ENCODE peak calls at places on chromosomes 6 and 20, in four cellular contexts. One of them, this sample, is unnamed.

GRCh38 chr6:40425192-40425919 is 161.8 kb downstream of the LRFN2 start:
- DNase-seq in activated naive CD8-positive, alpha-beta T cell treated with anti-CD3 and anti-CD28 coated beads, Interleukin-2, amount 50 U/mL, for 24 hours: no peak
- DNase-seq in sciatic nerve: no peak
- DNase-seq in NCI-H69: peak; percentile 97
- DNase-seq in this sample: no peak

GRCh38 chr6:158608221-158608620 is 36.3 kb downstream of the DYNLT1 start:
- DNase-seq in NCI-H69: no peak
- DNase-seq in activated naive CD8-positive, alpha-beta T cell treated with anti-CD3 and anti-CD28 coated beads, Interleukin-2, amount 50 U/mL, for 24 hours: no peak
- DNase-seq in sciatic nerve: peak; percentile 49
- DNase-seq in this sample: no peak

GRCh38 chr20:17917832-17918618 is 50.6 kb downstream of the SNX5 start:
- DNase-seq in NCI-H69: no peak
- DNase-seq in sciatic nerve: no peak
- DNase-seq in activated naive CD8-positive, alpha-beta T cell treated with anti-CD3 and anti-CD28 coated beads, Interleukin-2, amount 50 U/mL, for 24 hours: no peak
- DNase-seq in this sample: no peak

GRCh38 chr6:158408552-158409130 is 96.4 kb downstream of the TULP4 start:
- DNase-seq in activated naive CD8-positive, alpha-beta T cell treated with anti-CD3 and anti-CD28 coated beads, Interleukin-2, amount 50 U/mL, for 24 hours: no peak
- DNase-seq in NCI-H69: peak; percentile 78
- DNase-seq in sciatic nerve: peak; percentile 78
- DNase-seq in this sample: peak; percentile 85

GRCh38 chr6:45690846-45691245 is 313.1 kb upstream of the SUPT3H start:
- DNase-seq in sciatic nerve: no peak
- DNase-seq in NCI-H69: no peak
- DNase-seq in activated naive CD8-positive, alpha-beta T cell treated with anti-CD3 and anti-CD28 coated beads, Interleukin-2, amount 50 U/mL, for 24 hours: no peak
- DNase-seq in this sample: no peak

GRCh38 chr6:144673807-144674206 is 388.7 kb downstream of the UTRN start:
- DNase-seq in activated naive CD8-positive, alpha-beta T cell treated with anti-CD3 and anti-CD28 coated beads, Interleukin-2, amount 50 U/mL, for 24 hours: no peak
- DNase-seq in NCI-H69: no peak
- DNase-seq in sciatic nerve: no peak
- DNase-seq in this sample: no peak

GRCh38 chr6:126123226-126123625 is 136.9 kb downstream of the TRMT11 start:
- DNase-seq in sciatic nerve: no peak
- DNase-seq in activated naive CD8-positive, alpha-beta T cell treated with anti-CD3 and anti-CD28 coated beads, Interleukin-2, amount 50 U/mL, for 24 hours: no peak
- DNase-seq in NCI-H69: no peak
- DNase-seq in this sample: no peak

GRCh38 chr6:66478705-66479104 is 771.7 kb upstream of the EYS start:
- DNase-seq in NCI-H69: peak; percentile 73
- DNase-seq in sciatic nerve: no peak
- DNase-seq in activated naive CD8-positive, alpha-beta T cell treated with anti-CD3 and anti-CD28 coated beads, Interleukin-2, amount 50 U/mL, for 24 hours: no peak
- DNase-seq in this sample: no peak

GRCh38 chr6:20688710-20689500 is 154.6 kb downstream of the CDKAL1 start:
- DNase-seq in activated naive CD8-positive, alpha-beta T cell treated with anti-CD3 and anti-CD28 coated beads, Interleukin-2, amount 50 U/mL, for 24 hours: no peak
- DNase-seq in NCI-H69: peak; percentile 88
- DNase-seq in sciatic nerve: no peak
- DNase-seq in this sample: no peak

GRCh38 chr6:14129572-14129971 is 12.0 kb downstream of the CD83 start:
- DNase-seq in activated naive CD8-positive, alpha-beta T cell treated with anti-CD3 and anti-CD28 coated beads, Interleukin-2, amount 50 U/mL, for 24 hours: no peak
- DNase-seq in NCI-H69: peak; percentile 84
- DNase-seq in sciatic nerve: no peak
- DNase-seq in this sample: no peak

GRCh38 chr20:38554986-38555385 is 26.0 kb upstream of the ADIG start:
- DNase-seq in activated naive CD8-positive, alpha-beta T cell treated with anti-CD3 and anti-CD28 coated beads, Interleukin-2, amount 50 U/mL, for 24 hours: no peak
- DNase-seq in NCI-H69: no peak
- DNase-seq in sciatic nerve: no peak
- DNase-seq in this sample: no peak

GRCh38 chr6:148520109-148520841 is 177.6 kb downstream of the SASH1 start:
- DNase-seq in sciatic nerve: no peak
- DNase-seq in NCI-H69: no peak
- DNase-seq in activated naive CD8-positive, alpha-beta T cell treated with anti-CD3 and anti-CD28 coated beads, Interleukin-2, amount 50 U/mL, for 24 hours: peak; percentile 6
- DNase-seq in this sample: peak; percentile 78

GRCh38 chr6:93243379-93243778 is 176.0 kb downstream of the EPHA7 start:
- DNase-seq in activated naive CD8-positive, alpha-beta T cell treated with anti-CD3 and anti-CD28 coated beads, Interleukin-2, amount 50 U/mL, for 24 hours: no peak
- DNase-seq in NCI-H69: peak; percentile 22
- DNase-seq in sciatic nerve: no peak
- DNase-seq in this sample: no peak

GRCh38 chr20:1535420-1536175 is 21.9 kb downstream of the SIRPD start:
- DNase-seq in activated naive CD8-positive, alpha-beta T cell treated with anti-CD3 and anti-CD28 coated beads, Interleukin-2, amount 50 U/mL, for 24 hours: no peak
- DNase-seq in NCI-H69: no peak
- DNase-seq in sciatic nerve: no peak
- DNase-seq in this sample: no peak

GRCh38 chr6:149181304-149181703 is 136.2 kb upstream of the TAB2 start:
- DNase-seq in NCI-H69: no peak
- DNase-seq in activated naive CD8-positive, alpha-beta T cell treated with anti-CD3 and anti-CD28 coated beads, Interleukin-2, amount 50 U/mL, for 24 hours: no peak
- DNase-seq in sciatic nerve: no peak
- DNase-seq in this sample: no peak

GRCh38 chr20:9609892-9610502 is 95.6 kb downstream of the LAMP5 start:
- DNase-seq in activated naive CD8-positive, alpha-beta T cell treated with anti-CD3 and anti-CD28 coated beads, Interleukin-2, amount 50 U/mL, for 24 hours: peak; percentile 54
- DNase-seq in sciatic nerve: peak; percentile 75
- DNase-seq in NCI-H69: peak; percentile 77
- DNase-seq in this sample: no peak

GRCh38 chr6:141580988-141581387 is 551.7 kb upstream of the GJE1 start:
- DNase-seq in activated naive CD8-positive, alpha-beta T cell treated with anti-CD3 and anti-CD28 coated beads, Interleukin-2, amount 50 U/mL, for 24 hours: no peak
- DNase-seq in NCI-H69: no peak
- DNase-seq in sciatic nerve: no peak
- DNase-seq in this sample: no peak

GRCh38 chr6:169967687-169968086 is 216.3 kb downstream of the ERMARD start:
- DNase-seq in sciatic nerve: no peak
- DNase-seq in activated naive CD8-positive, alpha-beta T cell treated with anti-CD3 and anti-CD28 coated beads, Interleukin-2, amount 50 U/mL, for 24 hours: no peak
- DNase-seq in NCI-H69: no peak
- DNase-seq in this sample: no peak

GRCh38 chr6:14265049-14266021 is 147.8 kb downstream of the CD83 start:
- DNase-seq in NCI-H69: peak; percentile 87
- DNase-seq in sciatic nerve: no peak
- DNase-seq in activated naive CD8-positive, alpha-beta T cell treated with anti-CD3 and anti-CD28 coated beads, Interleukin-2, amount 50 U/mL, for 24 hours: no peak
- DNase-seq in this sample: no peak

GRCh38 chr6:25832307-25832662 is 433 bp upstream of the SLC17A1 start:
- DNase-seq in sciatic nerve: no peak
- DNase-seq in activated naive CD8-positive, alpha-beta T cell treated with anti-CD3 and anti-CD28 coated beads, Interleukin-2, amount 50 U/mL, for 24 hours: no peak
- DNase-seq in NCI-H69: no peak
- DNase-seq in this sample: no peak

GRCh38 chr20:45752747-45753146 is 30.6 kb downstream of the SPINT4 start:
- DNase-seq in activated naive CD8-positive, alpha-beta T cell treated with anti-CD3 and anti-CD28 coated beads, Interleukin-2, amount 50 U/mL, for 24 hours: peak; percentile 29
- DNase-seq in NCI-H69: no peak
- DNase-seq in sciatic nerve: no peak
- DNase-seq in this sample: no peak

GRCh38 chr6:145194389-145194788 is 540.9 kb downstream of the EPM2A start:
- DNase-seq in sciatic nerve: no peak
- DNase-seq in NCI-H69: no peak
- DNase-seq in activated naive CD8-positive, alpha-beta T cell treated with anti-CD3 and anti-CD28 coated beads, Interleukin-2, amount 50 U/mL, for 24 hours: no peak
- DNase-seq in this sample: no peak

GRCh38 chr6:45675634-45676033 is 297.9 kb upstream of the SUPT3H start:
- DNase-seq in sciatic nerve: no peak
- DNase-seq in NCI-H69: no peak
- DNase-seq in activated naive CD8-positive, alpha-beta T cell treated with anti-CD3 and anti-CD28 coated beads, Interleukin-2, amount 50 U/mL, for 24 hours: no peak
- DNase-seq in this sample: no peak

GRCh38 chr20:25247100-25247665 is 702 bp upstream of the PYGB start:
- DNase-seq in activated naive CD8-positive, alpha-beta T cell treated with anti-CD3 and anti-CD28 coated beads, Interleukin-2, amount 50 U/mL, for 24 hours: peak; percentile 33
- DNase-seq in sciatic nerve: peak; percentile 81
- DNase-seq in NCI-H69: peak; percentile 76
- DNase-seq in this sample: peak; percentile 88

GRCh38 chr6:109344226-109344625 is 38.0 kb downstream of the CD164 start:
- DNase-seq in NCI-H69: no peak
- DNase-seq in activated naive CD8-positive, alpha-beta T cell treated with anti-CD3 and anti-CD28 coated beads, Interleukin-2, amount 50 U/mL, for 24 hours: no peak
- DNase-seq in sciatic nerve: no peak
- DNase-seq in this sample: no peak

GRCh38 chr6:150176659-150177058 is 33.8 kb downstream of the PPP1R14C start:
- DNase-seq in activated naive CD8-positive, alpha-beta T cell treated with anti-CD3 and anti-CD28 coated beads, Interleukin-2, amount 50 U/mL, for 24 hours: no peak
- DNase-seq in NCI-H69: no peak
- DNase-seq in sciatic nerve: no peak
- DNase-seq in this sample: no peak

GRCh38 chr6:148082721-148083120 is 259.9 kb upstream of the SASH1 start:
- DNase-seq in activated naive CD8-positive, alpha-beta T cell treated with anti-CD3 and anti-CD28 coated beads, Interleukin-2, amount 50 U/mL, for 24 hours: no peak
- DNase-seq in sciatic nerve: no peak
- DNase-seq in NCI-H69: no peak
- DNase-seq in this sample: no peak

GRCh38 chr20:22475662-22476061 is 108.7 kb downstream of the FOXA2 start:
- DNase-seq in NCI-H69: no peak
- DNase-seq in activated naive CD8-positive, alpha-beta T cell treated with anti-CD3 and anti-CD28 coated beads, Interleukin-2, amount 50 U/mL, for 24 hours: no peak
- DNase-seq in sciatic nerve: no peak
- DNase-seq in this sample: no peak

GRCh38 chr6:128491643-128492206 is 28.7 kb downstream of the PTPRK start:
- DNase-seq in NCI-H69: peak; percentile 58
- DNase-seq in activated naive CD8-positive, alpha-beta T cell treated with anti-CD3 and anti-CD28 coated beads, Interleukin-2, amount 50 U/mL, for 24 hours: no peak
- DNase-seq in sciatic nerve: no peak
- DNase-seq in this sample: no peak

GRCh38 chr20:59204201-59204894 is 40.7 kb downstream of the ZNF831 start:
- DNase-seq in activated naive CD8-positive, alpha-beta T cell treated with anti-CD3 and anti-CD28 coated beads, Interleukin-2, amount 50 U/mL, for 24 hours: no peak
- DNase-seq in NCI-H69: no peak
- DNase-seq in sciatic nerve: no peak
- DNase-seq in this sample: no peak

GRCh38 chr20:47360489-47361267 is 4.2 kb upstream of the ZMYND8 start:
- DNase-seq in sciatic nerve: peak; percentile 85
- DNase-seq in NCI-H69: peak; percentile 85
- DNase-seq in activated naive CD8-positive, alpha-beta T cell treated with anti-CD3 and anti-CD28 coated beads, Interleukin-2, amount 50 U/mL, for 24 hours: no peak
- DNase-seq in this sample: peak; percentile 91

GRCh38 chr20:63972312-63973159 is 2.8 kb upstream of the ZNF512B start:
- DNase-seq in activated naive CD8-positive, alpha-beta T cell treated with anti-CD3 and anti-CD28 coated beads, Interleukin-2, amount 50 U/mL, for 24 hours: no peak
- DNase-seq in sciatic nerve: no peak
- DNase-seq in NCI-H69: no peak
- DNase-seq in this sample: peak; percentile 62